ENCODE peak calls at places on chromosomes 16 and 17, in six cellular contexts. One of them, this sample, is unnamed.

GRCh38 chr16:89395150-89396142 is 94.9 kb downstream of the ANKRD11 start:
- DNase-seq in Karpas-422: no peak
- DNase-seq in HT-29: peak
- DNase-seq in WTC11: no peak
- DNase-seq in activated T-cell treated with anti-CD3 and anti-CD28 coated beads for 1 hour: no peak
- DNase-seq in HTR-8/SVneo: peak
- DNase-seq in this sample: no peak

GRCh38 chr16:20874088-20874581 is 26.0 kb downstream of the DCUN1D3 start:
- DNase-seq in Karpas-422: no peak
- DNase-seq in activated T-cell treated with anti-CD3 and anti-CD28 coated beads for 1 hour: no peak
- DNase-seq in HT-29: no peak
- DNase-seq in HTR-8/SVneo: no peak
- DNase-seq in WTC11: no peak
- DNase-seq in this sample: no peak

GRCh38 chr17:82249896-82250581 is 21.2 kb downstream of the SLC16A3 start:
- DNase-seq in WTC11: no peak
- DNase-seq in HTR-8/SVneo: no peak
- DNase-seq in activated T-cell treated with anti-CD3 and anti-CD28 coated beads for 1 hour: no peak
- DNase-seq in Karpas-422: no peak
- DNase-seq in HT-29: no peak
- DNase-seq in this sample: no peak

GRCh38 chr17:64534187-64534586 is 27.4 kb downstream of the CEP95 start:
- DNase-seq in HTR-8/SVneo: no peak
- DNase-seq in WTC11: no peak
- DNase-seq in activated T-cell treated with anti-CD3 and anti-CD28 coated beads for 1 hour: no peak
- DNase-seq in Karpas-422: peak
- DNase-seq in HT-29: peak
- DNase-seq in this sample: no peak

GRCh38 chr17:42281571-42282096 is 5.4 kb upstream of the STAT5B start:
- DNase-seq in HTR-8/SVneo: no peak
- DNase-seq in WTC11: no peak
- DNase-seq in Karpas-422: no peak
- DNase-seq in HT-29: no peak
- DNase-seq in activated T-cell treated with anti-CD3 and anti-CD28 coated beads for 1 hour: no peak
- DNase-seq in this sample: no peak

GRCh38 chr16:56478228-56479049 is 27.1 kb downstream of the OGFOD1 start:
- DNase-seq in HT-29: no peak
- DNase-seq in WTC11: no peak
- DNase-seq in Karpas-422: no peak
- DNase-seq in activated T-cell treated with anti-CD3 and anti-CD28 coated beads for 1 hour: no peak
- DNase-seq in HTR-8/SVneo: no peak
- DNase-seq in this sample: no peak

GRCh38 chr16:4987580-4988374 is 29.6 kb downstream of the SEC14L5 start:
- DNase-seq in HT-29: no peak
- DNase-seq in activated T-cell treated with anti-CD3 and anti-CD28 coated beads for 1 hour: no peak
- DNase-seq in WTC11: peak
- DNase-seq in HTR-8/SVneo: no peak
- DNase-seq in Karpas-422: peak
- DNase-seq in this sample: peak

GRCh38 chr16:24721830-24722238 is 7.6 kb upstream of the TNRC6A start:
- DNase-seq in WTC11: no peak
- DNase-seq in Karpas-422: no peak
- DNase-seq in HTR-8/SVneo: no peak
- DNase-seq in HT-29: no peak
- DNase-seq in activated T-cell treated with anti-CD3 and anti-CD28 coated beads for 1 hour: no peak
- DNase-seq in this sample: no peak

GRCh38 chr16:67540756-67541155 is 12.1 kb downstream of the RIPOR1 start:
- DNase-seq in HTR-8/SVneo: no peak
- DNase-seq in WTC11: no peak
- DNase-seq in HT-29: no peak
- DNase-seq in activated T-cell treated with anti-CD3 and anti-CD28 coated beads for 1 hour: no peak
- DNase-seq in Karpas-422: no peak
- DNase-seq in this sample: no peak

GRCh38 chr16:86259499-86259898 is 250.8 kb upstream of the FOXF1 start:
- DNase-seq in HTR-8/SVneo: no peak
- DNase-seq in WTC11: no peak
- DNase-seq in activated T-cell treated with anti-CD3 and anti-CD28 coated beads for 1 hour: no peak
- DNase-seq in Karpas-422: no peak
- DNase-seq in HT-29: no peak
- DNase-seq in this sample: no peak

GRCh38 chr17:27327397-27327796 is 33.5 kb downstream of the WSB1 start:
- DNase-seq in HTR-8/SVneo: no peak
- DNase-seq in HT-29: no peak
- DNase-seq in Karpas-422: no peak
- DNase-seq in activated T-cell treated with anti-CD3 and anti-CD28 coated beads for 1 hour: no peak
- DNase-seq in WTC11: no peak
- DNase-seq in this sample: no peak

GRCh38 chr16:9102379-9102778 is 10.9 kb downstream of the HAPSTR1 start:
- DNase-seq in WTC11: no peak
- DNase-seq in activated T-cell treated with anti-CD3 and anti-CD28 coated beads for 1 hour: no peak
- DNase-seq in Karpas-422: no peak
- DNase-seq in HT-29: no peak
- DNase-seq in HTR-8/SVneo: peak
- DNase-seq in this sample: no peak

GRCh38 chr16:17138801-17139200 is 332.0 kb downstream of the XYLT1 start:
- DNase-seq in activated T-cell treated with anti-CD3 and anti-CD28 coated beads for 1 hour: no peak
- DNase-seq in HTR-8/SVneo: no peak
- DNase-seq in Karpas-422: no peak
- DNase-seq in HT-29: no peak
- DNase-seq in WTC11: peak
- DNase-seq in this sample: peak

GRCh38 chr16:84303023-84303422 is 8.3 kb downstream of the WFDC1 start:
- DNase-seq in HTR-8/SVneo: no peak
- DNase-seq in activated T-cell treated with anti-CD3 and anti-CD28 coated beads for 1 hour: no peak
- DNase-seq in WTC11: no peak
- DNase-seq in HT-29: no peak
- DNase-seq in Karpas-422: peak
- DNase-seq in this sample: no peak

GRCh38 chr17:80981062-80981902 is 10.4 kb upstream of the CHMP6 start:
- DNase-seq in HT-29: no peak
- DNase-seq in activated T-cell treated with anti-CD3 and anti-CD28 coated beads for 1 hour: peak
- DNase-seq in HTR-8/SVneo: peak
- DNase-seq in Karpas-422: peak
- DNase-seq in WTC11: peak
- DNase-seq in this sample: peak